ENCODE peak calls at places on chromosomes 11 and 22, in six cellular contexts. I, C, N, Q, S and P are unnamed samples.

GRCh38 chr22:21778705-21779363 is 43.2 kb upstream of the YPEL1 start:
- DNase-seq in I (no peak), C (no peak), N (no peak), Q (peak; percentile 95), S (no peak), P (no peak)

GRCh38 chr11:105942951-105943350 is 79.1 kb downstream of the MSANTD4 start:
- DNase-seq in I (no peak), C (no peak), N (no peak), Q (no peak), S (no peak), P (no peak)

GRCh38 chr22:36086629-36087254 is 58.1 kb upstream of the RBFOX2 start:
- DNase-seq in I (no peak), C (no peak), N (no peak), Q (no peak), S (no peak), P (no peak)

GRCh38 chr22:47452184-47452583 is 689.7 kb downstream of the TBC1D22A start:
- DNase-seq in I (no peak), C (no peak), N (no peak), Q (no peak), S (peak; percentile 68), P (no peak)

GRCh38 chr22:30671071-30671470 is 3.4 kb upstream of the DUSP18 start:
- DNase-seq in I (no peak), C (no peak), N (no peak), Q (no peak), S (peak; percentile 54), P (no peak)

GRCh38 chr11:132238331-132238730 is 867.9 kb downstream of the NTM start:
- DNase-seq in I (no peak), C (no peak), N (no peak), Q (peak; percentile 38), S (no peak), P (no peak)

GRCh38 chr22:27690596-27690995 is 111.0 kb downstream of the MN1 start:
- DNase-seq in I (no peak), C (no peak), N (no peak), Q (no peak), S (no peak), P (no peak)

GRCh38 chr22:44541671-44542319 is 43.8 kb upstream of the RTL6 start:
- DNase-seq in I (no peak), C (no peak), N (no peak), Q (no peak), S (no peak), P (no peak)

GRCh38 chr11:76444384-76445121 is at the start of gene EMSY:
- DNase-seq in I (peak; percentile 79), C (peak; percentile 75), N (peak; percentile 94), Q (peak; percentile 100), S (peak; percentile 98), P (peak; percentile 87)

GRCh38 chr11:1400168-1401000 is 10.7 kb downstream of the BRSK2 start:
- DNase-seq in I (no peak), C (no peak), N (no peak), Q (no peak), S (no peak), P (no peak)

GRCh38 chr11:91800208-91800914 is 424.3 kb upstream of the FAT3 start:
- DNase-seq in I (no peak), C (no peak), N (no peak), Q (no peak), S (no peak), P (no peak)

GRCh38 chr11:65454311-65454695 is 31.7 kb downstream of the NEAT1 start:
- DNase-seq in I (no peak), C (no peak), N (no peak), Q (peak; percentile 71), S (no peak), P (peak; percentile 21)